ENCODE peak calls at places on chromosomes 11 and 22, in four cellular contexts. U, W, R and B are unnamed samples.
A peak's percentile ranks its signal among the peaks of the same experiment; 100 is the strongest.

GRCh38 chr11:121929581-121929980 is 186.4 kb downstream of the BLID start:
- DNase-seq in R (peak; percentile 43), W (no peak), U (peak; percentile 48), B (no peak)

GRCh38 chr11:106624377-106624776 is 393.9 kb downstream of the GUCY1A2 start:
- DNase-seq in W (no peak), U (no peak), R (no peak), B (no peak)

GRCh38 chr11:40759341-40759740 is 700.1 kb downstream of the LRRC4C start:
- DNase-seq in R (no peak), U (no peak), W (no peak), B (no peak)

GRCh38 chr22:26573026-26573662 is 16.8 kb downstream of the TPST2 start:
- DNase-seq in R (no peak), W (no peak), U (peak; percentile 83), B (no peak)

GRCh38 chr22:35375031-35375430 is 5.9 kb upstream of the HMOX1 start:
- DNase-seq in W (no peak), R (no peak), U (no peak), B (no peak)

GRCh38 chr11:47018637-47019036 is 82.1 kb downstream of the CSTPP1 start:
- DNase-seq in R (no peak), U (no peak), W (no peak), B (no peak)

GRCh38 chr11:94656968-94657367 is 89.8 kb downstream of the PIWIL4 start:
- DNase-seq in U (no peak), R (no peak), W (peak; percentile 60), B (no peak)

GRCh38 chr11:128709402-128709801 is 15.5 kb downstream of the FLI1 start:
- DNase-seq in U (no peak), W (no peak), R (no peak), B (no peak)

GRCh38 chr11:45181595-45182550 is 35.4 kb downstream of the PRDM11 start:
- DNase-seq in W (no peak), R (no peak), U (no peak), B (no peak)

GRCh38 chr11:124873980-124874379 is 8.7 kb downstream of the ROBO3 start:
- DNase-seq in U (no peak), W (no peak), R (no peak), B (no peak)

GRCh38 chr11:117180661-117181585 is 2.4 kb downstream of the SIDT2 start:
- DNase-seq in W (peak; percentile 82), U (peak; percentile 87), R (peak; percentile 90), B (peak; percentile 54)

GRCh38 chr22:46063861-46064235 is 86.5 kb upstream of the PPARA start:
- DNase-seq in R (peak; percentile 73), W (no peak), U (peak; percentile 8), B (no peak)

GRCh38 chr11:2208691-2209369 is 37.2 kb upstream of the TH start:
- DNase-seq in W (no peak), R (peak; percentile 72), U (no peak), B (no peak)

GRCh38 chr22:28479912-28480311 is 199.7 kb downstream of the TTC28 start:
- DNase-seq in W (no peak), U (no peak), R (no peak), B (no peak)

GRCh38 chr22:18056802-18057474 is 20.9 kb upstream of the PEX26 start:
- DNase-seq in R (peak; percentile 20), U (no peak), W (no peak), B (no peak)

GRCh38 chr22:28146401-28147304 is 227.6 kb upstream of the PITPNB start:
- DNase-seq in U (no peak), W (no peak), R (no peak), B (no peak)

GRCh38 chr11:116397556-116398167 is 375.1 kb downstream of the BUD13 start:
- DNase-seq in U (no peak), R (no peak), W (no peak), B (no peak)

GRCh38 chr11:128892866-128893565 is 1.9 kb downstream of the KCNJ5 start:
- DNase-seq in R (peak; percentile 62), W (no peak), U (no peak), B (no peak)

GRCh38 chr11:10413268-10413667 is 41.8 kb upstream of the AMPD3 start:
- DNase-seq in W (no peak), U (no peak), R (no peak), B (peak; percentile 56)

GRCh38 chr22:38700271-38700788 is 413 bp downstream of the JOSD1 start:
- DNase-seq in R (peak; percentile 74), W (no peak), U (peak; percentile 84), B (no peak)

GRCh38 chr22:38218661-38219331 is 17.0 kb downstream of the MAFF start:
- DNase-seq in U (peak; percentile 92), R (peak; percentile 86), W (no peak), B (peak; percentile 70)

GRCh38 chr11:67006029-67006884 is 16.7 kb upstream of the SYT12 start:
- DNase-seq in W (peak; percentile 96), U (no peak), R (peak; percentile 14), B (no peak)

GRCh38 chr22:23529166-23530103 is 50.7 kb downstream of the IGLL1 start:
- DNase-seq in R (no peak), U (no peak), W (no peak), B (no peak)

GRCh38 chr11:1510928-1511327 is 24.3 kb upstream of the MOB2 start:
- DNase-seq in W (no peak), R (no peak), U (peak; percentile 26), B (no peak)

GRCh38 chr22:43561421-43562178 is 149.8 kb downstream of the MPPED1 start:
- DNase-seq in U (no peak), R (no peak), W (no peak), B (no peak)

GRCh38 chr11:64694821-64695365 is 28.1 kb downstream of the NRXN2 start:
- DNase-seq in R (no peak), U (no peak), W (no peak), B (no peak)

GRCh38 chr11:46293616-46294015 is 16.2 kb downstream of the CREB3L1 start:
- DNase-seq in W (no peak), U (peak; percentile 60), R (no peak), B (no peak)

GRCh38 chr11:128697645-128698174 is 3.8 kb downstream of the FLI1 start:
- DNase-seq in W (no peak), R (no peak), U (no peak), B (no peak)

GRCh38 chr11:66345316-66345649 is 379 bp upstream of the BRMS1 start:
- DNase-seq in R (no peak), W (no peak), U (no peak), B (no peak)

GRCh38 chr11:104005234-104005855 is 31.1 kb upstream of the DDI1 start:
- DNase-seq in R (no peak), W (no peak), U (no peak), B (no peak)

GRCh38 chr11:35954205-35954604 is 10.3 kb downstream of the LDLRAD3 start:
- DNase-seq in U (no peak), W (no peak), R (no peak), B (no peak)

GRCh38 chr11:35953081-35953480 is 9.2 kb downstream of the LDLRAD3 start:
- DNase-seq in R (peak; percentile 44), W (no peak), U (no peak), B (no peak)

GRCh38 chr11:35949242-35949641 is 5.4 kb downstream of the LDLRAD3 start:
- DNase-seq in U (no peak), R (no peak), W (no peak), B (no peak)

GRCh38 chr11:35950082-35950481 is 6.2 kb downstream of the LDLRAD3 start:
- DNase-seq in W (no peak), R (no peak), U (no peak), B (no peak)

GRCh38 chr11:35951659-35952058 is 7.8 kb downstream of the LDLRAD3 start:
- DNase-seq in U (no peak), W (no peak), R (no peak), B (no peak)
- H3K9me3 ChIP-seq in U (no peaks in the 10 kb centered on the region), W (no peaks in the 10 kb centered on the region), R (no peaks in the 10 kb centered on the region), B (no peaks in the 10 kb centered on the region)

GRCh38 chr11:119422505-119423416 is at the start of gene THY1:
- DNase-seq in R (no peak), U (peak; percentile 45), W (no peak), B (no peak)
- H3K27ac ChIP-seq in R (no peak within 1 kb of the TSS), U (no peak within 1 kb of the TSS), W (no peak within 1 kb of the TSS), B (no peak within 1 kb of the TSS)

DNA sequence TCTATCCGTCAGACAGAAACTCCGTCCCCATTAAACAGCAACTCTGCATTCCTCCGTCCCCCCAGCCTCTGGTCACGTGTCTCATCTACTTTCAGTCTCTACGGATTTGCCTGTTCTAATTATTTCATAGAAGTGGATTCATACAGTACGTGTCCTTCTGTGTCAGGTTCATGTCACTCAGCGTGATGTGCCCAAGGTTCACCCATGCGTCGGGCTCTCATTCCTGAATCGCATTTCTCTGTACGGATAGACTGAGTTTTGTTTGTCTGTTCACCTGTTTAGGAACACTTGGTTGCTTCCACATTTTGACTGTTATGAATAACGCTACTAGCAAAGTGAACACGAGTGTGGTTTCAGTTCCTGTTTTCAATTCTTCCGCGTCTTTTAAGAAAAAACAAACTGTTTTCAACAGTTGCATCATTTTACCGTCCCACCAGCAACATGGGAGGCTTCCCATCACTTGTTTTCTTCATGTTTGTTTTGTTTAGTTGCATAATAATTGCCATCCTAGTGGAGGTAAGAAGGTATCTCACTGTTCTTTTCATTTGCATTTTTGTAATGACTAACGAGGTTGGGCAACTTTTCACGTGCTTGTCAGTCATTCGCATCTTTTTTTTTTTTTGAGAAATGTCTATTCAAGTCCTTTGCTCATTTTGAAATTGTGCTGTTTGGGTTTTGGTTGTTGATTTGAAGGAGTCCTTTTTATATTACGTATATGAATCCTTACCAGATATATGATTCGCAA is 8.9 kb upstream of the NLRP6 start:
- DNase-seq in R (no peak), W (no peak), U (no peak), B (peak; percentile 89)
- H3K4me3 ChIP-seq in R (no peak overlapping the region), W (no peak overlapping the region), U (no peak overlapping the region), B (peak overlapping the region; percentile 6)

DNA sequence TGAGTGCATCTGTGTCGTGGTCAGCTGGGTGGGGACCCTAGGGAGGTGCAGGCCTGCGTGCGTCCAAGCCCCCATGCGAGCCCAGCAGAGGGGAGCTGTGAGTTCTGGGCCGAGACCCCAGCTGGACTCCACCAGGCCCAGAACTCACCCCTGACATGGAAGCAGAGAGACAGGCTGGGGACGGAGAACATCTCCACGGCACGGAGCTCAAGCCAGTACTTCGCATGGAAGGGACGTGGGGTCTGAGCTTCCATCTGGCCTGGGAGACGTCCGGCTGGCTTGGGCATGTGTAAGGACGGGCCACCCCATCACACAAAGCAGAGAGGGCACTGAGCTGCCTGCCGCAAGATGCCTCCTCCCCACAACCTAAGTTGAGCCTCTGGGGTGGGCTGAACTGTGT is 422.4 kb downstream of the CTTN start:
- DNase-seq in R (no peak), W (no peak), U (no peak), B (no peak)
- H3K9me3 ChIP-seq in R (no peaks in the 10 kb centered on the region), W (no peaks in the 10 kb centered on the region), U (peaks cover 3% of the 10 kb centered on the region), B (no peaks in the 10 kb centered on the region)

DNA sequence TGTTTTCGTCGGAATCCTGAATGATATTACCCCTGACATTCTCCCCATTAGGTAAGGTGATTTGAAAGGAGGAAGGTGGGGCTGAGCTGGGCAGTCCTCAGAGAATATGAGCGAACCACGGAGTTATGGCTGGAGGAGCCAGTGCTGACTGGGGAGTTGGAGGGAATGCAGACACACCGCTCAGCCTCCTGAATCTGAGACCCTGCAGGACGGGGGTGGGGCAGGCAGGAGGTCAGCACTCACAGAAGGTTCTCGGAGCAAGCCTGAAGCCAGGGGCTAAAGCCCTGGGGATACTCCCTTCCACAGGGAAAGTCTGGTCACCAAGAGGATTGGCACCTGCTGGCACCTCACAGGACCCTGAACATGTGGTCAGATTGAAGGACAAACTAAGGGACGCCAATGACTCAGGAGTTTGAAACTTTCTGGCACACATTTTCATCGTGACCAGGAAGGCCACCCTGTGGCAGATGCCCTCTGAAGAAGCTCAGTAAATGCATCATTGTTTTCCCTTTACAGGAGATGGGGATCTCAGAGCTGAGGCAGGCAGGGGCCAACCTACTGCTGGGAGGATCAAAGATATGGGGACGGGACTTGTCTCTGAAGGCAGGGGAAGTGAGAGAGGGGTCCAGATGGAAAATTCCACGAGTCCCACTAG is 26.9 kb upstream of the FCHSD2 start:
- DNase-seq in R (no peak), U (no peak), W (no peak), B (no peak)
- H3K27ac ChIP-seq in R (no peak overlapping the region), U (no peak overlapping the region), W (no peak overlapping the region), B (no peak overlapping the region)

GRCh38 chr11:68584097-68584496 is 100.2 kb upstream of the GAL start:
- DNase-seq in R (peak; percentile 68), W (peak; percentile 74), U (no peak), B (peak; percentile 40)
- H3K4me3 ChIP-seq in R (no peak overlapping the region), W (no peak overlapping the region), U (no peak overlapping the region), B (no peak overlapping the region)